ENCODE peak calls at places on chromosomes 2 and 18, in seven cellular contexts. V is fibroblast of pulmonary artery; P is CD8-positive, alpha-beta T cell; H is RWPE1; E is psoas muscle; U is right lobe of liver; W is nephron progenitor cell. S is an unnamed sample.

GRCh38 chr2:220891405-220891804 is 680.7 kb downstream of the EPHA4 start:
- DNase-seq in V (peak), W (no peak), U (no peak), H (peak), P (no peak), E (no peak), S (peak)

GRCh38 chr2:119629323-119629825 is 49.6 kb upstream of the TMEM177 start:
- DNase-seq in P (no peak), E (no peak), U (no peak), H (no peak), W (peak), V (no peak), S (no peak)

GRCh38 chr2:105641389-105641811 is 103.3 kb upstream of the NCK2 start:
- DNase-seq in U (no peak), P (no peak), W (no peak), H (no peak), V (peak), E (no peak), S (no peak)

GRCh38 chr2:204239756-204240155 is 303.2 kb downstream of the ICOS start:
- DNase-seq in H (no peak), U (no peak), W (no peak), P (no peak), V (no peak), E (no peak), S (no peak)

GRCh38 chr2:119407430-119408220 is 24.0 kb upstream of the TMEM37 start:
- DNase-seq in H (peak), W (peak), E (no peak), U (no peak), P (no peak), V (peak), S (peak)

GRCh38 chr2:159003555-159003954 is 35.1 kb downstream of the TANC1 start:
- DNase-seq in H (no peak), P (no peak), U (no peak), E (no peak), V (no peak), W (no peak), S (no peak)

GRCh38 chr2:62038980-62039771 is 133.7 kb downstream of the COMMD1 start:
- DNase-seq in E (no peak), V (peak), H (peak), U (no peak), W (no peak), P (no peak), S (peak)

GRCh38 chr2:222959358-222959757 is 92.6 kb upstream of the KCNE4 start:
- DNase-seq in U (no peak), H (peak), E (no peak), P (no peak), W (no peak), V (peak), S (peak)

GRCh38 chr2:85796549-85797262 is 42.9 kb downstream of the ATOH8 start:
- DNase-seq in H (no peak), P (no peak), W (no peak), E (peak), U (no peak), V (peak), S (no peak)

GRCh38 chr18:76687271-76688006 is 134.9 kb upstream of the ZNF236 start:
- DNase-seq in V (no peak), P (no peak), H (peak), E (no peak), U (no peak), W (no peak), S (peak)

GRCh38 chr2:190789074-190790004 is 91.3 kb upstream of the GLS start:
- DNase-seq in E (no peak), W (no peak), U (no peak), H (no peak), P (no peak), V (no peak), S (no peak)

GRCh38 chr2:231617059-231617926 is 24.6 kb downstream of the TEX44 start:
- DNase-seq in P (no peak), H (no peak), U (no peak), E (no peak), V (peak), W (no peak), S (peak)

GRCh38 chr18:27240383-27240782 is 55.3 kb upstream of the CHST9 start:
- DNase-seq in U (no peak), H (no peak), V (no peak), E (no peak), P (no peak), W (no peak), S (no peak)

GRCh38 chr18:8423051-8423558 is 186.1 kb upstream of the RAB12 start:
- DNase-seq in E (no peak), H (peak), P (no peak), W (no peak), V (peak), U (no peak), S (peak)

GRCh38 chr2:9201185-9201891 is 5.3 kb upstream of the ASAP2 start:
- DNase-seq in V (peak), H (peak), W (no peak), U (no peak), P (no peak), E (no peak), S (no peak)

GRCh38 chr2:42999856-43000241 is 207.5 kb upstream of the HAAO start:
- DNase-seq in U (no peak), P (no peak), W (no peak), V (no peak), E (no peak), H (no peak), S (no peak)

GRCh38 chr2:118807668-118808428 is 39.6 kb downstream of the EN1 start:
- DNase-seq in P (no peak), U (no peak), V (no peak), H (no peak), W (peak), E (no peak), S (no peak)

GRCh38 chr2:151070253-151070652 is 191.4 kb downstream of the RBM43 start:
- DNase-seq in H (no peak), V (no peak), W (no peak), P (no peak), U (no peak), E (no peak), S (no peak)

GRCh38 chr18:26503382-26503781 is 45.0 kb downstream of the KCTD1 start:
- DNase-seq in E (no peak), H (no peak), V (peak), W (no peak), P (no peak), U (no peak), S (no peak)

GRCh38 chr2:47534179-47534919 is 131.4 kb downstream of the MSH2 start:
- DNase-seq in W (peak), P (no peak), V (peak), U (no peak), H (peak), E (no peak), S (peak)

GRCh38 chr2:82913566-82913965 is 1545.5 kb downstream of the SUCLG1 start:
- DNase-seq in P (no peak), V (no peak), U (no peak), H (no peak), W (no peak), E (no peak), S (peak)

GRCh38 chr2:159045545-159046454 is 77.4 kb downstream of the TANC1 start:
- DNase-seq in W (no peak), H (no peak), U (no peak), V (peak), P (no peak), E (no peak), S (no peak)

GRCh38 chr2:64177315-64177714 is 33.1 kb upstream of the PELI1 start:
- DNase-seq in H (no peak), W (no peak), E (no peak), V (peak), U (no peak), P (no peak), S (no peak)

GRCh38 chr2:44833123-44834069 is 108.1 kb upstream of the SIX3 start:
- DNase-seq in E (no peak), V (no peak), H (peak), P (no peak), U (no peak), W (no peak), S (peak)

GRCh38 chr2:233650981-233651380 is 14.7 kb downstream of the UGT1A10 start:
- DNase-seq in U (no peak), W (no peak), H (no peak), V (no peak), P (no peak), E (no peak), S (no peak)

GRCh38 chr18:12011962-12012549 is 30.7 kb downstream of the IMPA2 start:
- DNase-seq in V (peak), E (no peak), W (no peak), P (no peak), H (no peak), U (no peak), S (peak)

GRCh38 chr2:190181066-190181681 is 118.6 kb upstream of the MSTN start:
- DNase-seq in P (no peak), V (no peak), U (no peak), E (no peak), W (no peak), H (peak), S (no peak)

GRCh38 chr18:23136326-23137092 is 1.2 kb downstream of the CABLES1 start:
- DNase-seq in V (peak), H (no peak), E (peak), P (no peak), U (peak), W (peak), S (no peak)

GRCh38 chr18:50866765-50867164 is 12.2 kb upstream of the ME2 start:
- DNase-seq in W (no peak), P (no peak), E (no peak), V (peak), U (no peak), H (no peak), S (peak)

GRCh38 chr2:1269812-1270211 is 143.5 kb upstream of the TPO start:
- DNase-seq in E (no peak), W (no peak), P (no peak), H (no peak), V (no peak), U (no peak), S (no peak)

GRCh38 chr18:58911766-58912165 is 47.1 kb downstream of the ZNF532 start:
- DNase-seq in W (peak), H (no peak), E (no peak), U (no peak), V (peak), P (no peak), S (no peak)

GRCh38 chr2:235669269-235669831 is 175.5 kb downstream of the AGAP1 start:
- DNase-seq in H (peak), W (peak), V (peak), P (no peak), E (peak), U (peak), S (peak)

GRCh38 chr2:113716291-113716690 is 40.2 kb downstream of the SLC35F5 start:
- DNase-seq in P (no peak), W (no peak), U (no peak), E (no peak), H (no peak), V (peak), S (no peak)

GRCh38 chr2:231294578-231295362 is 96.3 kb downstream of the ARMC9 start:
- DNase-seq in E (no peak), P (no peak), V (no peak), U (no peak), H (no peak), W (no peak), S (no peak)

GRCh38 chr2:180291552-180292421 is 284.7 kb upstream of the CWC22 start:
- DNase-seq in U (no peak), P (no peak), H (peak), V (peak), W (no peak), E (no peak), S (peak)

GRCh38 chr2:12303181-12304030 is 413.3 kb upstream of the TRIB2 start:
- DNase-seq in V (peak), E (no peak), H (peak), U (no peak), W (no peak), P (no peak), S (peak)

GRCh38 chr2:81853331-81853730 is 1548.8 kb upstream of the LRRTM1 start:
- DNase-seq in P (no peak), U (no peak), H (no peak), W (no peak), E (no peak), V (no peak), S (peak)

DNA sequence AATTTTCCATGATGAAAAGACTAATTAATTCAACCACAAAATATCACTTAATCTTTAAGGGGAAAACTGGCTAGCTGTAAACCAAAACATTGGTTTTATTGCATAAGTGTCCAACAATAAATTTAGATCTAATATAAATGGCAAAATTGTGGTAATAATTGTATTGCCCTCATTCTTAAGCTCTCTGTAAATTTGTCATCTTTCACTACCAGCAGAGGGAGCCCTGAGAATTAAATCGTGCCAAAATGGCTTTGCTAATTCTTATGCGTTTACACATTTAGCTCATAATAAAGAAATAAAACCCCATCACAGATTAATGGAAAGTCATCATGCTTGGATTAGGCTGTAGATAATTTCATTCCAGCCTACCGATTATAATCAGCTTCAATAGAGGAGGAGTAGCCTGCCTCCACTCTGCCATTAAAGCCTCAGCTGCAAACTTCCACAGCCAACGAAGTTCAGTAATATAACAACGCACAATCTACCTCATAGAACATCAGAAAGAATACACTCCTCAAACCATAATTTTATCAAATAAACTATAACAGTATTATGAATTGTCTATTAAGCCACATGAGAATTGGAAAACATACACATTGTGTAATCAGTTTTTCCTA is 70.0 kb upstream of the ATP5MC3 start:
- DNase-seq in V (peak), E (no peak), H (peak), W (peak), U (no peak), P (no peak), S (peak)
- TF ChIP-seq CTCF in V (peak), E (peak), H (peak), W (peak), U (peak), P (peak), S (peak)

DNA sequence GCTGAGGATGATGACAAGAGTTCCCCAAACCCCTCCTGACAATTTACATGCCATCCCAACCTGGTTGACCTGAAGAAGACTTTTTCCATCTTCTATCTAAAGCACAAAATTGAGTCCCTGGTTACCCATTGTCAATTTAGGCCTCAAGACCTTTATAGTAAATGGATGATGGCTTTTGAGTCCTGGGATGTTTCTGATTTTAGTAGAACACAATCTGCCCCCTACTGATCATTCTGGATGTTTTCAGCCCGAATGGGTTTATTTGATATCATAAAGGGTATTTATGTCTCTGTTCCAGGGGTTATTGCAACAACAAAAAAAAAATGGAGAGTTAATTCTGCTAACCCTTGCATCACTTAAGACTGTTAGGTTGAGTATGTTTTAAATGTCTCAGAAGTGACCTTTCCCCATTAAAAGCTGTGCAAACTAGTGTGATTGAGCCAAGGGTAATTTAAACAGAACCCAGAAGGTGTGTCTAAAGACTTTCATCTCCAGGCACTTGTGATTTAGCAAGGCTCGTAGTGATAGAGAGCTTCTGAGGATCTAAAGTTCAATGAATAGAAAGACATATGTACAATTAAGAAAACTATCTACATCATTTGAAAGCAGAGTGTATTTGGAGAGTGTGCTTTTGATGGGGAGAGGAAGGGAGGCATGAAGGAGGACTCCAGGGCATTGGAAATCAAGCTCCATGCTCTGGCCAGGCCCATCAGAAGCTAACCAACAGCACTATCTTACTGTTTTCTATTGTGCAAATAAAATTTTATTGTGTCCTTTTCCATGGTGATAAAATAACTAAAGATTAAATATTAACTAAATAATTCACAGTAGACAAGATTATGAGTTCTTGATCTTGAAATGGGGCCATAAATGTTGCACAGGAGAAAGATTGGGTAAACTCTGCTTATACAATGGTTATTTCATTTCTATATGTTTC is 96.6 kb upstream of the NOSTRIN start:
- DNase-seq in P (no peak), U (no peak), H (no peak), V (peak), E (no peak), W (no peak), S (peak)
- TF ChIP-seq CTCF in P (no peak), U (no peak), H (no peak), V (peak), E (no peak), W (peak), S (peak)

GRCh38 chr18:57853133-57853532 is 50.0 kb upstream of the ATP8B1 start:
- DNase-seq in E (no peak), H (no peak), V (no peak), W (no peak), U (no peak), P (no peak), S (no peak)

GRCh38 chr18:57856707-57857280 is 53.7 kb upstream of the ATP8B1 start:
- DNase-seq in V (no peak), E (no peak), H (no peak), W (no peak), U (no peak), P (no peak), S (no peak)

GRCh38 chr18:57853864-57854263 is 50.7 kb upstream of the ATP8B1 start:
- DNase-seq in H (no peak), W (no peak), E (no peak), V (no peak), P (no peak), U (no peak), S (no peak)

GRCh38 chr18:57856128-57856527 is 53.0 kb upstream of the ATP8B1 start:
- DNase-seq in W (no peak), E (no peak), H (no peak), U (no peak), P (no peak), V (no peak), S (no peak)

GRCh38 chr18:57854726-57855125 is 51.6 kb upstream of the ATP8B1 start:
- DNase-seq in H (no peak), U (no peak), E (no peak), P (no peak), W (no peak), V (no peak), S (no peak)
- TF ChIP-seq CTCF in H (no peak), U (no peak), E (no peak), P (no peak), W (no peak), V (no peak), S (no peak)

GRCh38 chr2:184527058-184527457 is 71.3 kb upstream of the ZNF804A start:
- DNase-seq in U (no peak), H (no peak), P (no peak), W (no peak), E (no peak), V (no peak), S (no peak)
- TF ChIP-seq CTCF in U (no peak), H (no peak), P (no peak), W (no peak), E (no peak), V (no peak), S (no peak)

GRCh38 chr2:224573724-224574123 is 11.4 kb downstream of the CUL3 start:
- DNase-seq in E (no peak), U (no peak), W (no peak), V (no peak), H (no peak), P (no peak), S (no peak)
- TF ChIP-seq CTCF in E (no peak), U (no peak), W (no peak), V (no peak), H (no peak), P (no peak), S (no peak)

GRCh38 chr18:1075310-1075709 is 170.6 kb downstream of the ADCYAP1 start:
- DNase-seq in V (no peak), H (no peak), W (no peak), U (no peak), P (no peak), E (no peak), S (no peak)

DNA sequence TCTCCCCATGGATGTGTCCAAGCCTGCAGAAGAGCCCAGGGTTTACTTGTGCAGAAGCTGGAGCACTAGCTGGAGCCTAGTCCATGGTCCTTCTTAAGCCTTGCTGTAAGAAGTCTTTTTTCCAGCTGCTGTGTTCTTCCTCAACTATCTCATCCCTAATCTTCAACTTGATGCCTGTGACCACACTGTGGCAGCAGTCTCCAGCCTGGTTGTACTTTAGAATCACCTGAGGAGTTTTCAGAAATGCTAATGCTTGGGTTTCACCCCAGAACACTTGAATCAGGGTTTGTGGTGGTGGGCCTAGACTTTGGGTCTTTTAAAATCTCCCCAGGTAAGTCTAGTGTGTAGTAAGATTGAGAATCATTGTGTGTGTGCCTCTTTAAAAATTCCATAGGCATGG is 173.6 kb downstream of the ADCYAP1 start:
- DNase-seq in W (no peak), U (no peak), V (no peak), P (no peak), E (no peak), H (no peak), S (no peak)
- TF ChIP-seq CTCF in W (no peak), U (no peak), V (no peak), P (no peak), E (no peak), H (no peak), S (no peak)

GRCh38 chr2:31728406-31729064 is 147.8 kb upstream of the SRD5A2 start:
- DNase-seq in H (no peak), E (no peak), U (no peak), W (no peak), V (no peak), P (no peak), S (no peak)
- TF ChIP-seq CTCF in H (no peak), E (no peak), U (no peak), W (no peak), V (no peak), P (no peak), S (no peak)

GRCh38 chr2:129748250-129748649 is 231.2 kb upstream of the RAB6C start:
- DNase-seq in E (no peak), V (no peak), W (no peak), U (no peak), H (no peak), P (no peak), S (no peak)
- TF ChIP-seq CTCF in E (no peak), V (no peak), W (no peak), U (no peak), H (no peak), P (no peak), S (no peak)

GRCh38 chr18:71951021-71951420 is 593.1 kb downstream of the CBLN2 start:
- DNase-seq in U (no peak), H (no peak), E (no peak), P (no peak), W (no peak), V (no peak), S (no peak)
- TF ChIP-seq CTCF in U (no peak), H (no peak), E (no peak), P (no peak), W (no peak), V (no peak), S (no peak)